ENCODE peak calls at places on chromosomes 7 and 10, in five cellular contexts. C, M, G, X and N are unnamed samples.

GRCh38 chr10:31157125-31157983 is 125.7 kb upstream of the ZNF438 start:
- DNase-seq in C (no peak), M (peak), G (no peak), X (no peak), N (no peak)

GRCh38 chr7:95264225-95264927 is 60.0 kb downstream of the PON1 start:
- DNase-seq in C (no peak), M (peak), G (no peak), X (no peak), N (no peak)

GRCh38 chr10:116728526-116729096 is 13.8 kb downstream of the HSPA12A start:
- DNase-seq in C (no peak), M (peak), G (no peak), X (peak), N (no peak)

GRCh38 chr7:113796557-113796956 is 122.3 kb downstream of the PPP1R3A start:
- DNase-seq in C (no peak), M (no peak), G (no peak), X (peak), N (no peak)

GRCh38 chr7:92557249-92557648 is 28.7 kb downstream of the RBM48 start:
- DNase-seq in C (no peak), M (no peak), G (no peak), X (no peak), N (no peak)

GRCh38 chr10:70680899-70681730 is 8.8 kb downstream of the ADAMTS14 start:
- DNase-seq in C (no peak), M (no peak), G (no peak), X (no peak), N (no peak)

GRCh38 chr7:130650616-130651015 is 17.9 kb downstream of the COPG2 start:
- DNase-seq in C (no peak), M (no peak), G (no peak), X (no peak), N (no peak)

GRCh38 chr7:29516491-29516890 is 47.1 kb upstream of the PRR15 start:
- DNase-seq in C (no peak), M (no peak), G (no peak), X (no peak), N (no peak)

GRCh38 chr10:131570716-131571307 is 259.3 kb upstream of the TCERG1L start:
- DNase-seq in C (no peak), M (no peak), G (no peak), X (no peak), N (no peak)

GRCh38 chr7:51620690-51621089 is 304.1 kb upstream of the COBL start:
- DNase-seq in C (no peak), M (no peak), G (no peak), X (no peak), N (no peak)

GRCh38 chr7:87689374-87689773 is 61.2 kb downstream of the RUNDC3B start:
- DNase-seq in C (no peak), M (no peak), G (no peak), X (no peak), N (no peak)

DNA sequence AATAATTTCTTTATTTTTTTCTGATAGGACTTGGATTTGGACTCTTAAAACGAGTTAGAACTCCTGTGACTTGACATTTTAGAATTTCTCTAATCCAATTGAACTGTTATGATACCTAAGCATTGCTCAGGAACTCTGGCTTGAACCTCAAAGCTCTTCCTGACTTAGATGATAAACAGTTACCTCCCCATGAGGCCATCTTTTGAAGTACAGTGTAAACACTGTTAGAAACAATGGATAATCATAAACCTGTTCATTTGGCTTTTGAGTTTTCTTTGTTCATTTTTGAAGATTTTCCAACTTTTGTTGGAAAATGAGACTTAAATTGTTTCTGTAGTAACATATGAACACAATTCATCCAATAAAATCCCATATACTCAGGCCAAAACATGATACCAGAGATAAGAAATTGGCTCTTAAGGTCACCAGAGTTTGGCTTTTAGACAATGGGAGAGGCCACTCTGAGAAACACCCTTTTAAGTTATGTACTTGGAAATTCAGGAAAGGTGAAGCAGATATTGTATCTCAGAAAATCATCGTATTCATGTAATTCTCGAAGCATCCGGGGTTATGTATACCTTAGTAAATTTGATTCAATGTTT is 59.6 kb downstream of the RUNDC3B start:
- DNase-seq in C (no peak), M (no peak), G (no peak), X (no peak), N (no peak)
- TF ChIP-seq CTCF in C (no peak), M (no peak), G (no peak), X (no peak), N (no peak)

DNA sequence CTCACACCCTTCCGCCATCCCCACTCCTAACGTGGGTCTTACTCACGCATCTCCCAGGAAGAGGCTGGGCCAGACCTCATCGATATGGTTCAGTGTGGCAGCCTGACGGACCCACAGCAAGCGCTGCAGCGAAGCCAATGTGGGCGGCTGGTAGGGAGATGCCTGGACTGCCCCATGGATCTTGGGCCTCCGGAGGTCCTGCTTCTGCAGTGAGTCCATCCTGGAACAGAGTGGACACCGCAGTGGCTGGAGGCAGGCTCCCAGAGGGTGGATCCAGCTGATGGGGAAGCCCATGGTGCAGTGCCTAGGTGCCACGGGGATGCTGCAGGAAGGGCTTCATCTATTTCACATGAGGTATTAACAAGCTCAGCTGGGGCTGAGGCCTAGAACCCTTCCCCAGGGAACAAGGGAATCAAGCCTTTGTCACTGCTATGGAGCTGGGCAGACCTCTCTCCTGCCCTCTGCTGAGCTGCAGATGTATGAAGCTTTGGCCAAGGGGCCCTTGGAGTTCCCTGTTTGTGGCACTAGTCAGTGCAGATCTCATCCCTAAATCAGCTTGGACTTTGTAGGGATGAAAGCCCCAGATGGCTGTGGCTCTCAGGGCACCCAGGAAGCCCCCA is 13.7 kb upstream of the SAMD8 start:
- DNase-seq in C (no peak), M (no peak), G (no peak), X (no peak), N (no peak)
- TF ChIP-seq CTCF in C (no peak), M (peak), G (no peak), X (peak), N (peak)

DNA sequence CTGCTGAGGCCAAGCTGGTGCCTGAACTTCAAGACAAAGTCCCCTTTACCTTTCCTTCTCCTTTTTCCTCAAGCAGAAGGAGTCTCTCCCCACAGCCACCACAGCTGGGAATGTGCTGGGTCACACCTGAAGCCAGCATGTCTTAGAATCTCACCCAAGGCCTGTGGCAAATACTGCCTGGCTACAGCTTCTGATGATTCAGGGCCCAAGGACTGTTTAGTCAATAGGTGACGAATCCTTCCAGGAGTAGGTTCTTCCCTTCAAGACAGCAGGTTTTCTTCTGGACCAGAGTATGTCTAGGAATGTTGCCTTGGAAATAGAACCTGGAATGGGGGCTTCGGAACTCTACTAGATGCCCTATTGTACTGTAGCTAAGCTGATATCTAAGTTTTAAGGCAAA is 374.6 kb downstream of the KIF20B start:
- DNase-seq in C (no peak), M (no peak), G (no peak), X (no peak), N (no peak)
- TF ChIP-seq CTCF in C (no peak), M (no peak), G (no peak), X (no peak), N (no peak)

DNA sequence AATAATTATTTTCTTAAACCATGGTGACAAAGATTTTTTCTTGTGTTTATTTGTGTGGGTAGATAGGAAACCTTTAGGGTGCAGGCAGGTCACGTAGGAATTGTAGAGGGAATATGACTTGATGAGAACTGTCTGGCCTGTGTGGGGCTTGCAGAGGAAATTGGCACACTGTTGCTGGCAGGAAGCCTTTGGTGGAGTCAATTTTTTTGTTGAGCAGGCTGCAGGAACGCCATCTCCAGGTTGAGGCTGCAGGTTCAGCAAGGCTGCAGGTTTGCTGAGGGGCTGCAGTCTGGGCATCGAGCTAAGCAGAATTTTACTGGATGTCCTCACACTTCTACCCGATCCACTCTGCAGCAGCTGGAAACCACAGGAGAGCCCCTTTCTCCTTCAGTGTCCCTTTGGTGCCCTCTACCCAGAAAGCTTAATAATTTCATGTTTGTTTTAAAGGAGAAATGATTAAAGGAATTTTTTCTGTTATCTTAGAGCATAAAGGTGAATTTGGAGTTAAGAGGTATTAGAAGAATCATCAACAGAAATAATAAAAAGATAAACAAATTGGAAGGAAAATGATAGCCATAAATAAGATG is 37.0 kb downstream of the TBC1D12 start:
- DNase-seq in C (peak), M (no peak), G (no peak), X (no peak), N (no peak)
- TF ChIP-seq CTCF in C (no peak), M (no peak), G (no peak), X (no peak), N (no peak)